ENCODE peak calls at places on chromosomes 6 and 20, in five cellular contexts. O is PC-9, S is GM23338, B is GM23248, Z is neural progenitor cell. I is an unnamed sample.

GRCh38 chr6:150866147-150867073 is 908 bp downstream of the MTHFD1L start:
- DNase-seq in S (peak; percentile 93), O (peak; percentile 79), Z (peak; percentile 95), B (peak; percentile 96), I (peak; percentile 50)

GRCh38 chr6:37020426-37021211 is 15.2 kb downstream of the FGD2 start:
- DNase-seq in S (peak; percentile 83), O (no peak), B (no peak), Z (no peak), I (no peak)

GRCh38 chr20:38153011-38153329 is 12.1 kb downstream of the TGM2 start:
- DNase-seq in S (no peak), B (no peak), Z (no peak), O (no peak), I (no peak)

GRCh38 chr6:41705996-41706835 is 29.2 kb downstream of the TFEB start:
- DNase-seq in S (peak; percentile 84), Z (peak; percentile 77), B (peak; percentile 91), O (peak; percentile 53), I (peak; percentile 56)

GRCh38 chr6:36349240-36349639 is 12.6 kb upstream of the BNIP5 start:
- DNase-seq in O (no peak), S (no peak), B (no peak), Z (no peak), I (peak; percentile 82)

GRCh38 chr20:36085686-36086267 is 68.8 kb upstream of the EPB41L1 start:
- DNase-seq in Z (no peak), S (no peak), B (peak; percentile 78), O (peak; percentile 91), I (no peak)

GRCh38 chr20:33668087-33668790 is 1.5 kb downstream of the ACTL10 start:
- DNase-seq in B (peak; percentile 85), S (peak; percentile 91), Z (peak; percentile 83), O (no peak), I (no peak)

GRCh38 chr6:57075092-57075491 is 14.9 kb upstream of the ZNF451 start:
- DNase-seq in B (no peak), S (no peak), Z (no peak), O (no peak), I (no peak)

GRCh38 chr6:161166176-161166575 is 107.7 kb downstream of the AGPAT4 start:
- DNase-seq in O (no peak), Z (no peak), B (no peak), S (no peak), I (no peak)

GRCh38 chr6:160170018-160170680 is 48.5 kb downstream of the SLC22A1 start:
- DNase-seq in O (no peak), Z (no peak), B (no peak), S (no peak), I (no peak)

GRCh38 chr20:8066662-8067061 is 47.1 kb upstream of the TMX4 start:
- DNase-seq in S (no peak), B (no peak), O (no peak), Z (no peak), I (no peak)

GRCh38 chr6:6332873-6333272 is 12.4 kb upstream of the F13A1 start:
- DNase-seq in B (no peak), O (no peak), Z (no peak), S (no peak), I (peak; percentile 26)

DNA sequence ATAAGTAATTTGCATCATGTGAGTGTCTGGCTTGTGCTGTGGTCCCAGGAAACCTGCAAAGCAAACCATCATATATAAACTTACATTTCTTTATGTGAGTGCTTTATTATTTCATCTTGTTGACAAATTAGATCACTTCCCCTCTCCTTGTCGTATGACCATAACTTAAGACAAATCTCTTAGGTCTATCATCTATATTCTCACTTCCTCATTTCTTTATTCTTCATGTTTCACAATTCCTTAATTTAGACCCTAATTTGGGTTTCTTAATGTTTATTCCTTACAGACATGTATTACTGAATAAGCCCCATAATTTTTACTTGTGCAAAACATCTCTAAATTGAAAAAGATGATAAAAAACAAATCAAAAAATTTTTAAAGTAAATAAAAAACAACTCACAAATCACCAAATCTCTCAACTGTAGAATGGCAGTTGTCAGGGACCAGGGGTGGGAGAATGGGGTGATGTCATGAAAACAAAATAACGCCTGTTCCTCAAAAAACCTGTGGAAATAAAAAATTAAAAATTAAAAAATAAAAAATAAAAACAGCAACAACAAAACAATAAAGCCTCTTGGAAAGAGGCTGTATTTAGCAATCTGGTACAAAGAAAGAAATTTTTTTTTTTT is 49.5 kb upstream of the FBXO30 start:
- DNase-seq in S (no peak), Z (no peak), B (no peak), O (no peak), I (no peak)
- H3F3A ChIP-seq in S (no peaks in the 10 kb centered on the region), Z (no peaks in the 10 kb centered on the region), B (no peaks in the 10 kb centered on the region), O (no peaks in the 10 kb centered on the region), I (peaks cover 14% of the 10 kb centered on the region)

GRCh38 chr20:45467172-45467571 is 2.4 kb upstream of the WFDC2 start:
- DNase-seq in O (no peak), Z (no peak), S (no peak), B (no peak), I (no peak)

GRCh38 chr20:45470939-45471338 is 1.4 kb downstream of the WFDC2 start:
- DNase-seq in S (peak; percentile 44), B (peak; percentile 33), Z (peak; percentile 33), O (no peak), I (peak; percentile 23)

GRCh38 chr20:45467861-45468260 is 1.7 kb upstream of the WFDC2 start:
- DNase-seq in B (no peak), O (no peak), S (peak; percentile 15), Z (no peak), I (no peak)

GRCh38 chr20:45469336-45470261 is at the start of gene WFDC2:
- DNase-seq in S (peak; percentile 82), B (no peak), Z (peak; percentile 69), O (peak; percentile 87), I (no peak)

DNA sequence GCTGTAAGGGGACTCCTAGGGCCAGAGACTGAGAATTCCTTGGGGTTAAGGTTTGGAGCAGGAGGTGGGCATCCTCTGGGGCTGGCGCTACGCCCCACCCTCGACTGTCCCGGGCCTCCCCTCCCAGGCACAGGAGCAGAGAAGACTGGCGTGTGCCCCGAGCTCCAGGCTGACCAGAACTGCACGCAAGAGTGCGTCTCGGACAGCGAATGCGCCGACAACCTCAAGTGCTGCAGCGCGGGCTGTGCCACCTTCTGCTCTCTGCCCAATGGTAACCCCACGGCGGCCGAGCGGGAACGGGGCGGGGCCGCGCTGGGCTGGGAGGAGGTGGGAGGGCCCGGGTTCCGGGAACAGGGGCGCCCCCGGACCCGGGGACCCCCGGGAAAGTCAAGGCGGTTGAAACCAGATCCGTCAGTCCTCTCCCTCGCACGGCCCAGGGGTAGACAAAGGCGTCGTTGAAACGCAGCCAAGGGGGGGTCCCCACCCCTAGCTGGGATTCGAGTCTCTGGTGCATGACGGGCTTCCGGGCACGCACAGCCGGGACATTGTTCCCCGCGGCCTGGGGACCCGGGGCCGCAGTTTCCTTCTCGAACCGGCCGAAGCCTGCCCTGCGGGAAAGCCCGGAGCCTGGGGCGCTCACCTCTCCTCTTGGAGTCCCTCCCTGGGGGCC is 844 bp downstream of the WFDC2 start:
- DNase-seq in S (peak; percentile 68), Z (peak; percentile 65), B (peak; percentile 54), O (peak; percentile 82), I (peak; percentile 42)
- TF ChIP-seq EZH2 in S (no peak), Z (peak; percentile 7), B (no peak), O (no peak), I (no peak)

GRCh38 chr20:32357869-32358631 is at the start of gene ASXL1:
- DNase-seq in S (peak; percentile 100), B (peak; percentile 98), Z (peak; percentile 99), O (peak; percentile 99), I (peak; percentile 92)

GRCh38 chr20:32360333-32360634 is 2.2 kb downstream of the ASXL1 start:
- DNase-seq in Z (no peak), O (no peak), B (no peak), S (no peak), I (no peak)

GRCh38 chr20:32358632-32358882 is 426 bp downstream of the ASXL1 start:
- DNase-seq in B (no peak), S (no peak), Z (no peak), O (no peak), I (no peak)

GRCh38 chr20:32358883-32359632 is 927 bp downstream of the ASXL1 start:
- DNase-seq in B (peak; percentile 88), S (peak; percentile 99), Z (peak; percentile 93), O (peak; percentile 72), I (peak; percentile 72)

DNA sequence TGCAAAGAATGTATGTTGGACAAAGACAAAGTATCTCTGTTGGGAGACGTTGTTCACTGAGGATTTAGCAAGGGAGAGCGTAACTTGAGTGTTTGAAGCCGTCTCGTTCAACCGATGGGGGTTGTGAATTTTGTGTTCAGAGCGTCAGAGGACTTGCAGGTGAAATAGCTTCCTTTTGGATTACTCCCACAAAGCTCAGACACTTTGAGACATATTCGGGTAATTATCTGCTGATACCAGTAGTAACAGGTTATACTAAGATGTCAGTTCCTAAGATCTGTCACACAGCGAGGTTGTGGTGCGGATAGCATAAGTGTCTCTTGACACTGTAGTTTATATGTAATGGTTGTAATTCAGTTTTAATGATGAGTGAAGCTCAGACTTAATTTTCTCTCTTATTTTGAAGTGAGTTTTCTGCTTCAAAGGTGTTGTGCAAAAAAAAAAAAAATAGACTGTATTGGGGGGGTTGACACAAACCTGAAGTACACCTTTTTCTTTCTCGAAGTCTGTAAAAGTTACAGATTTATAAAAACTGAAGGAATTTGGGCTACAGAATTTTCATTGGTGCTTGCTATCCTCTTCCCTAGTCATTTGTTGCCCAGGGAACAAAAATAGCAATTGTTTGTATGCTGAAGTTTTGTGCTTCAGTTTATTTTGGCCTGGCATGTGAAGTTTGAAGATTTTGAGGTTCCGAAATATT is 1.7 kb downstream of the ASXL1 start:
- DNase-seq in Z (peak; percentile 42), O (no peak), B (peak; percentile 69), S (no peak), I (peak; percentile 14)
- H3F3A ChIP-seq in Z (peaks cover 12% of the 10 kb centered on the region), O (peaks cover 29% of the 10 kb centered on the region), B (peaks cover 42% of the 10 kb centered on the region), S (peaks cover 18% of the 10 kb centered on the region), I (peaks cover 9% of the 10 kb centered on the region)

GRCh38 chr20:58854638-58855471 is 2.3 kb downstream of the GNAS start:
- DNase-seq in Z (peak; percentile 56), B (peak; percentile 47), O (no peak), S (peak; percentile 68), I (no peak)

GRCh38 chr20:58853976-58854637 is 1.6 kb downstream of the GNAS start:
- DNase-seq in B (no peak), O (no peak), S (no peak), Z (peak; percentile 41), I (no peak)

GRCh38 chr20:58853466-58853865 is 950 bp downstream of the GNAS start:
- DNase-seq in O (no peak), B (no peak), S (no peak), Z (no peak), I (no peak)

GRCh38 chr20:58852559-58853271 is at the start of gene GNAS:
- DNase-seq in Z (peak; percentile 91), S (peak; percentile 96), B (peak; percentile 77), O (peak; percentile 60), I (no peak)

DNA sequence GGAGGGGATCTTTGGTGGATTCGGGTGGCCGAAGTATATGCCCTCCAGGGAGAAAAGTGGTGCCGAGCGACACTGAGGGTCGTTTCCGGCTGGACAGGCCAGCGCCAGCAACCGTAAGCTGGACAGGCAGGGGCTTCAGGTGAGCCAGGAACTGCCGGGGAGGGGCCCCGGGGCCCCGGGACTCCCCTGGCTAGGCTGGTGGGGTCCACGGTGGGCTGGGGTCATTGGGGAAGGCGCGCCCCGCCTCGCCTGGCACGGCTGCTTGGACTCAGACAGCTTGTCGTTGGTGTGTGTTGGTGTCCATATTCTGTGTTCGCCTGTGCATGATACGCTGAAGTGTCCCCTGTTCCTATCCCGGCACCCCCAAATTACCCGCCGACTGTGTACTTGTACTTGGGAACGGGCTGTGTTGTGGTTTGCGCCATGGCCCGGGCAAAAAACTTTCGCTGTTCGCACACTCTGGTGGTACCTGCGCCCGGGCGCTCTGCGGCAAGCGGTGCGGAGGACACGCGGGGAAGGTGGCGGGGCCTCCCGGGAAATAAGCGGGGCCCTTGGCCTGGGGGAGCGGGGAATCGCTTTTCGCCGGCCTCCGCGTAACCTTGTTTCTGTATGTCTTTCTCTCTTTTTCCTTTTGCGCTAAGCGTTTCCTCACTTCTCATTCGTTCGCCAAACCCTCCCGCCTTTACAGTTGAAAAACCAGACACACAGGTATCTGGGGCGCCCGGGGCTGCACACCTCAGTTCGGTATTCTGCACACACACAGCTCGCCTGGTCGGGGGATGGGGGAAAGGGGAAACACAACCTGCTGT is 3.2 kb downstream of the GNAS start:
- DNase-seq in Z (no peak), O (peak; percentile 74), B (no peak), S (no peak), I (no peak)
- TF ChIP-seq EZH2 in Z (peak; percentile 86), O (no peak), B (peak; percentile 49), S (peak; percentile 90), I (no peak)

I was measured in MM.1S.